ENCODE peak calls at places on chromosomes 2 and 18, in nine cellular contexts. One of them, this sample, is unnamed.

GRCh38 chr18:34884456-34884855 is 156.8 kb upstream of the MAPRE2 start:
- DNase-seq in HS-5: no peak
- DNase-seq in Peyer's patch: no peak
- DNase-seq in DMS153: no peak
- DNase-seq in AML-193: no peak
- DNase-seq in sciatic nerve: no peak
- DNase-seq in endodermal cell: no peak
- DNase-seq in colonic mucosa: no peak
- DNase-seq in HEK293T: no peak
- DNase-seq in this sample: no peak

GRCh38 chr2:11923935-11924334 is 177.5 kb downstream of the LPIN1 start:
- DNase-seq in colonic mucosa: no peak
- DNase-seq in HEK293T: no peak
- DNase-seq in Peyer's patch: no peak
- DNase-seq in endodermal cell: no peak
- DNase-seq in sciatic nerve: no peak
- DNase-seq in AML-193: no peak
- DNase-seq in HS-5: no peak
- DNase-seq in DMS153: no peak
- DNase-seq in this sample: no peak

GRCh38 chr2:149166958-149167810 is 128.7 kb downstream of the LYPD6B start:
- DNase-seq in HS-5: peak
- DNase-seq in Peyer's patch: no peak
- DNase-seq in sciatic nerve: no peak
- DNase-seq in DMS153: no peak
- DNase-seq in endodermal cell: no peak
- DNase-seq in HEK293T: no peak
- DNase-seq in AML-193: peak
- DNase-seq in colonic mucosa: no peak
- DNase-seq in this sample: no peak

GRCh38 chr18:24270937-24271380 is 126.7 kb downstream of the OSBPL1A start:
- DNase-seq in AML-193: no peak
- DNase-seq in HS-5: peak
- DNase-seq in HEK293T: peak
- DNase-seq in sciatic nerve: no peak
- DNase-seq in endodermal cell: peak
- DNase-seq in colonic mucosa: no peak
- DNase-seq in Peyer's patch: no peak
- DNase-seq in DMS153: no peak
- DNase-seq in this sample: peak

GRCh38 chr2:118319271-118319684 is 231.0 kb downstream of the INSIG2 start:
- DNase-seq in HS-5: no peak
- DNase-seq in sciatic nerve: no peak
- DNase-seq in DMS153: no peak
- DNase-seq in HEK293T: no peak
- DNase-seq in colonic mucosa: no peak
- DNase-seq in Peyer's patch: no peak
- DNase-seq in endodermal cell: peak
- DNase-seq in AML-193: no peak
- DNase-seq in this sample: peak

GRCh38 chr2:62415518-62415917 is 90.5 kb downstream of the TMEM17 start:
- DNase-seq in endodermal cell: no peak
- DNase-seq in Peyer's patch: no peak
- DNase-seq in HS-5: no peak
- DNase-seq in DMS153: no peak
- DNase-seq in colonic mucosa: no peak
- DNase-seq in HEK293T: no peak
- DNase-seq in sciatic nerve: no peak
- DNase-seq in AML-193: no peak
- DNase-seq in this sample: no peak

GRCh38 chr2:121595012-121595891 is 54.0 kb downstream of the CLASP1 start:
- DNase-seq in colonic mucosa: no peak
- DNase-seq in sciatic nerve: no peak
- DNase-seq in HEK293T: no peak
- DNase-seq in endodermal cell: no peak
- DNase-seq in Peyer's patch: no peak
- DNase-seq in DMS153: no peak
- DNase-seq in HS-5: no peak
- DNase-seq in AML-193: no peak
- DNase-seq in this sample: no peak

GRCh38 chr18:70384181-70384790 is 95.4 kb downstream of the SOCS6 start:
- DNase-seq in endodermal cell: no peak
- DNase-seq in sciatic nerve: no peak
- DNase-seq in HS-5: peak
- DNase-seq in colonic mucosa: peak
- DNase-seq in DMS153: no peak
- DNase-seq in HEK293T: no peak
- DNase-seq in AML-193: no peak
- DNase-seq in Peyer's patch: no peak
- DNase-seq in this sample: no peak

GRCh38 chr2:113124984-113125855 is 2.2 kb upstream of the IL1RN start:
- DNase-seq in DMS153: no peak
- DNase-seq in colonic mucosa: no peak
- DNase-seq in endodermal cell: no peak
- DNase-seq in HEK293T: no peak
- DNase-seq in sciatic nerve: no peak
- DNase-seq in Peyer's patch: no peak
- DNase-seq in HS-5: no peak
- DNase-seq in AML-193: no peak
- DNase-seq in this sample: no peak

GRCh38 chr2:33363599-33364300 is 112.7 kb upstream of the RASGRP3 start:
- DNase-seq in sciatic nerve: no peak
- DNase-seq in HEK293T: no peak
- DNase-seq in DMS153: no peak
- DNase-seq in AML-193: peak
- DNase-seq in endodermal cell: no peak
- DNase-seq in Peyer's patch: no peak
- DNase-seq in colonic mucosa: no peak
- DNase-seq in HS-5: no peak
- DNase-seq in this sample: no peak

GRCh38 chr2:129152514-129152913 is 827.0 kb upstream of the RAB6C start:
- DNase-seq in HS-5: no peak
- DNase-seq in colonic mucosa: no peak
- DNase-seq in HEK293T: no peak
- DNase-seq in sciatic nerve: no peak
- DNase-seq in DMS153: no peak
- DNase-seq in endodermal cell: no peak
- DNase-seq in AML-193: no peak
- DNase-seq in Peyer's patch: no peak
- DNase-seq in this sample: no peak

GRCh38 chr2:20515293-20516220 is 68.7 kb downstream of the RHOB start:
- DNase-seq in HEK293T: no peak
- DNase-seq in DMS153: no peak
- DNase-seq in Peyer's patch: no peak
- DNase-seq in HS-5: no peak
- DNase-seq in endodermal cell: no peak
- DNase-seq in AML-193: no peak
- DNase-seq in sciatic nerve: peak
- DNase-seq in colonic mucosa: no peak
- DNase-seq in this sample: no peak

GRCh38 chr2:217650716-217651360 is 352.0 kb downstream of the TNS1 start:
- DNase-seq in HS-5: no peak
- DNase-seq in colonic mucosa: peak
- DNase-seq in HEK293T: peak
- DNase-seq in sciatic nerve: no peak
- DNase-seq in DMS153: peak
- DNase-seq in Peyer's patch: no peak
- DNase-seq in endodermal cell: peak
- DNase-seq in AML-193: peak
- DNase-seq in this sample: peak

GRCh38 chr2:231627384-231628156 is 34.9 kb downstream of the TEX44 start:
- DNase-seq in endodermal cell: no peak
- DNase-seq in AML-193: no peak
- DNase-seq in Peyer's patch: no peak
- DNase-seq in HEK293T: no peak
- DNase-seq in HS-5: no peak
- DNase-seq in sciatic nerve: no peak
- DNase-seq in colonic mucosa: no peak
- DNase-seq in DMS153: no peak
- DNase-seq in this sample: no peak

GRCh38 chr2:241538838-241539615 is 19.5 kb upstream of the BOK start:
- DNase-seq in AML-193: no peak
- DNase-seq in HS-5: no peak
- DNase-seq in endodermal cell: no peak
- DNase-seq in colonic mucosa: no peak
- DNase-seq in HEK293T: no peak
- DNase-seq in Peyer's patch: no peak
- DNase-seq in sciatic nerve: no peak
- DNase-seq in DMS153: no peak
- DNase-seq in this sample: no peak

GRCh38 chr18:47323158-47323557 is 71.7 kb upstream of the SKOR2 start:
- DNase-seq in Peyer's patch: no peak
- DNase-seq in HS-5: peak
- DNase-seq in DMS153: no peak
- DNase-seq in colonic mucosa: no peak
- DNase-seq in HEK293T: no peak
- DNase-seq in endodermal cell: no peak
- DNase-seq in sciatic nerve: no peak
- DNase-seq in AML-193: no peak
- DNase-seq in this sample: no peak

GRCh38 chr2:215409331-215410127 is 26.3 kb downstream of the FN1 start:
- DNase-seq in AML-193: no peak
- DNase-seq in endodermal cell: no peak
- DNase-seq in sciatic nerve: no peak
- DNase-seq in HS-5: no peak
- DNase-seq in DMS153: no peak
- DNase-seq in HEK293T: no peak
- DNase-seq in Peyer's patch: no peak
- DNase-seq in colonic mucosa: no peak
- DNase-seq in this sample: no peak

GRCh38 chr2:229921101-229921891 is 513 bp downstream of the TRIP12 start:
- DNase-seq in Peyer's patch: peak
- DNase-seq in AML-193: peak
- DNase-seq in sciatic nerve: peak
- DNase-seq in HS-5: peak
- DNase-seq in HEK293T: peak
- DNase-seq in endodermal cell: peak
- DNase-seq in colonic mucosa: peak
- DNase-seq in DMS153: peak
- DNase-seq in this sample: peak

GRCh38 chr2:102235491-102235890 is 48.7 kb downstream of the IL1RL2 start:
- DNase-seq in sciatic nerve: no peak
- DNase-seq in colonic mucosa: no peak
- DNase-seq in AML-193: peak
- DNase-seq in HEK293T: no peak
- DNase-seq in HS-5: no peak
- DNase-seq in DMS153: no peak
- DNase-seq in endodermal cell: peak
- DNase-seq in Peyer's patch: no peak
- DNase-seq in this sample: no peak